ENCODE peak calls at places on chromosomes 11 and 22, in five cellular contexts. K is fibroblast of pulmonary artery, Q is GM20000, X is ovary, U is heart left ventricle. S is an unnamed sample.

GRCh38 chr11:19679952-19680823 is 32.4 kb upstream of the NAV2 start:
- DNase-seq in K (peak), Q (no peak), X (peak), U (peak), S (no peak)

GRCh38 chr11:2555376-2555775 is 110.6 kb downstream of the KCNQ1 start:
- DNase-seq in K (no peak), Q (no peak), X (peak), U (peak), S (no peak)

GRCh38 chr11:45105233-45105992 is 41.0 kb upstream of the PRDM11 start:
- DNase-seq in K (peak), Q (peak), X (peak), U (peak), S (peak)

GRCh38 chr11:97454988-97455387 is 1065.2 kb downstream of the JRKL start:
- DNase-seq in K (peak), Q (no peak), X (no peak), U (no peak), S (no peak)

GRCh38 chr11:124934862-124935547 is 842 bp downstream of the HEPACAM start:
- DNase-seq in K (peak), Q (no peak), X (no peak), U (no peak), S (no peak)

GRCh38 chr11:95435192-95435591 is 204.2 kb upstream of the SESN3 start:
- DNase-seq in K (no peak), Q (no peak), X (no peak), U (no peak), S (no peak)

GRCh38 chr11:28621648-28622215 is 513.5 kb downstream of the METTL15 start:
- DNase-seq in K (peak), Q (no peak), X (peak), U (no peak), S (no peak)

GRCh38 chr11:12949456-12949855 is 59.7 kb upstream of the RASSF10 start:
- DNase-seq in K (no peak), Q (no peak), X (no peak), U (no peak), S (no peak)

GRCh38 chr11:102625163-102625562 is at the start of gene MMP20:
- DNase-seq in K (no peak), Q (no peak), X (no peak), U (no peak), S (no peak)

GRCh38 chr11:61803889-61804647 is 11.4 kb downstream of the FEN1 start:
- DNase-seq in K (peak), Q (no peak), X (no peak), U (no peak), S (no peak)

GRCh38 chr11:133078591-133079179 is 453.6 kb downstream of the OPCML start:
- DNase-seq in K (peak), Q (peak), X (no peak), U (no peak), S (no peak)

GRCh38 chr11:45079943-45080719 is 66.3 kb upstream of the PRDM11 start:
- DNase-seq in K (no peak), Q (peak), X (no peak), U (peak), S (peak)

GRCh38 chr11:32526715-32527114 is 56.9 kb upstream of the EIF3M start:
- DNase-seq in K (no peak), Q (no peak), X (no peak), U (no peak), S (no peak)

GRCh38 chr22:33110562-33111163 is 52.5 kb upstream of the SYN3 start:
- DNase-seq in K (no peak), Q (no peak), X (no peak), U (no peak), S (no peak)

GRCh38 chr11:123080023-123080422 is 18.1 kb upstream of the HSPA8 start:
- DNase-seq in K (no peak), Q (no peak), X (no peak), U (no peak), S (no peak)

GRCh38 chr11:7527029-7527428 is 13.2 kb downstream of the PPFIBP2 start:
- DNase-seq in K (no peak), Q (no peak), X (no peak), U (no peak), S (no peak)

GRCh38 chr11:75579841-75580240 is 17.8 kb downstream of the SERPINH1 start:
- DNase-seq in K (no peak), Q (no peak), X (no peak), U (no peak), S (no peak)

GRCh38 chr11:75585271-75585670 is 23.2 kb downstream of the SERPINH1 start:
- DNase-seq in K (no peak), Q (no peak), X (no peak), U (no peak), S (no peak)

GRCh38 chr11:75582461-75582934 is 20.4 kb downstream of the SERPINH1 start:
- DNase-seq in K (no peak), Q (no peak), X (no peak), U (no peak), S (no peak)

GRCh38 chr11:75583710-75584658 is 21.9 kb downstream of the SERPINH1 start:
- DNase-seq in K (peak), Q (peak), X (peak), U (peak), S (no peak)

DNA sequence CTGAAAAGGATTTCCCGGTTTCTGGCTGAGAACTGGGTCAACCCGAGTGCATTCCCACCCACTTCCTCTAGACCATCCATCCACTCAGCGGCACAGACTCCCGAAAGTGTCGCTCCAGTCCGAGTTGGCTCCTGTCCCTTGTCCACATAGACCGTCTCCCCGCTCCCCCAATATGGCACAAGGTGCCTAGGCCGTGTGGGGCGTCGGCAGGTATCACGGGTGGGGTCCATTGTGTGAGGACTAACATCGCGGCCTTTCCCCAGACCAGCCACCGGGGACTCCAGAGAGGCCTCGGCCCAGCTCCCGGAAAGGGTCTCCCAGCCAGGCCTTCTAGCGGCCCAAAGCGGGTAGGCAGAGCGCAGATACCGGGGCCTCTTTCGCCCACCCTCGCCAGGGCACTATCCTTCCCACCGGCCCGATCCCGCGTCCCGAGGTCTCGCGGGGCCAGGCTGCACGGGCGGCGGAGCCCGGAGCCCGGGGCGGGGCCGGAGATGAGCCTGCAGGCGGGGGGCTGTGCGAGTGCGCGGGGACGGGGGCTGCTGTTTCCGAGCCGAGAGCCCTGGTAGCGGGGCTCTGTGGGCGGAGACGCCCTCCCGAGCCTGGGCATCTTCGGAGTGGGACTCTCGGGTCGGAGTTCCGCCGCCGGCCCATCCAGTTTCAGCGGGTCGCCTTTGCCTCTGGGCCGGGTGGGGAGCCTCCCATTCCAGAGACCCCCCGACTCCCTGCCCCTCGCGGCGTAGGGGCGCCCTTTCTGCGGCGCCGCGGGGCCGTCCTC is 21.1 kb downstream of the SERPINH1 start:
- DNase-seq in K (peak), Q (peak), X (peak), U (peak), S (peak)
- TF ChIP-seq CTCF in K (peak), Q (no peak), X (peak), U (peak), S (no peak)

GRCh38 chr11:121576531-121576930 is 123.8 kb upstream of the SORL1-AS1 start:
- DNase-seq in K (no peak), Q (no peak), X (no peak), U (no peak), S (no peak)
- TF ChIP-seq CTCF in K (no peak), Q (no peak), X (no peak), U (no peak), S (no peak)

GRCh38 chr22:48973694-48974041 is 854.0 kb downstream of the BRD1 start:
- DNase-seq in K (no peak), Q (no peak), X (no peak), U (no peak), S (no peak)

GRCh38 chr22:48972979-48973693 is 854.5 kb downstream of the BRD1 start:
- DNase-seq in K (no peak), Q (no peak), X (no peak), U (no peak), S (no peak)

DNA sequence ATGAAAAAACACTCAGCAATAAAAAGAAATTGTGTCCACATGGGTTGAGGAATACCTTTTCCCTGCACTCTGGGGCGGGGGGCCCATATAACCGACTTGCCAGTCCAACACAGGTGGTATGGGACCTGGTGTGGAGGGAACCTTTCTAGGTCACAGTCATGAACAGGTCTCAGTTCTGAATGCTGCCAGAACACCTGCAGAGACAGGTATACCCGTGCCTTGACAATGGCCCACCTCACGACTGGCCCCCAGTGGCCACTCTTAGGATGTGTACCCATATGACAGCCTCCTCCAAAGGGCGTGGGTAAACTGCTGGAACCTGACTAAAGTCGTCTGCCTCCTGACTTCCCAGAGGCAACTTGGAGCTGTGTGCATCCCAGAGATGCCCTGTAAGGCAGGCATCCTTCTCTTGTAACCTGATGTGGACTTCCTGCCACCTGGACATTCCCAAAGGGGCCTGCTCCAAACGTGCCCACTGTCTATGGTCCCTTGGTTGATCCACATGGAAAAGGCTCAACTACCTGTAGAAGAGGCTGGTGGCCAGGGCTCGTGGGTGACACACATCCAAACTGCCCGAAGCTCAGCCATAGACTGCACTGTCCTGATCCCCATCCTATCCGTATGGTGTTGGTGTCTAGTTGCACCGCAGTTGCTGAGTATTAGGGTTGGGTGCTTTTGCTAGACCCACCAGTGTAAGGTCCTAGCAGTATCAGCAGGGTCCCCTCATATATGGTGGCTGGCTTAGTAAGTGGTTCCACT is 859.3 kb downstream of the BRD1 start:
- DNase-seq in K (no peak), Q (no peak), X (no peak), U (no peak), S (peak)
- TF ChIP-seq CTCF in K (no peak), Q (peak), X (no peak), U (no peak), S (no peak)

GRCh38 chr11:34213366-34213765 is 107.9 kb downstream of the NAT10 start:
- DNase-seq in K (no peak), Q (no peak), X (no peak), U (no peak), S (no peak)

GRCh38 chr11:34208266-34209135 is 103.1 kb downstream of the NAT10 start:
- DNase-seq in K (peak), Q (no peak), X (no peak), U (no peak), S (no peak)

GRCh38 chr11:34206598-34207300 is 101.3 kb downstream of the NAT10 start:
- DNase-seq in K (no peak), Q (no peak), X (no peak), U (no peak), S (no peak)

GRCh38 chr11:34207487-34207886 is 102.1 kb downstream of the NAT10 start:
- DNase-seq in K (no peak), Q (no peak), X (no peak), U (no peak), S (no peak)

GRCh38 chr11:34209809-34210208 is 104.4 kb downstream of the NAT10 start:
- DNase-seq in K (no peak), Q (no peak), X (no peak), U (no peak), S (no peak)
- TF ChIP-seq CTCF in K (no peak), Q (no peak), X (no peak), U (no peak), S (no peak)

GRCh38 chr22:39856588-39856987 is 37.0 kb downstream of the ENTHD1 start:
- DNase-seq in K (no peak), Q (no peak), X (no peak), U (no peak), S (no peak)

GRCh38 chr22:39859903-39860588 is 33.5 kb downstream of the ENTHD1 start:
- DNase-seq in K (no peak), Q (peak), X (no peak), U (no peak), S (no peak)
- TF ChIP-seq CTCF in K (no peak), Q (no peak), X (no peak), U (no peak), S (no peak)

GRCh38 chr11:89420981-89421380 is 70.2 kb downstream of the NOX4 start:
- DNase-seq in K (no peak), Q (no peak), X (no peak), U (no peak), S (no peak)
- TF ChIP-seq CTCF in K (no peak), Q (no peak), X (no peak), U (no peak), S (no peak)

GRCh38 chr11:8794126-8794525 is 111.5 kb downstream of the RPL27A start:
- DNase-seq in K (no peak), Q (no peak), X (no peak), U (no peak), S (no peak)

GRCh38 chr11:8793114-8793777 is 110.7 kb downstream of the RPL27A start:
- DNase-seq in K (peak), Q (no peak), X (no peak), U (no peak), S (no peak)

GRCh38 chr11:8792636-8793035 is 110.0 kb downstream of the RPL27A start:
- DNase-seq in K (no peak), Q (no peak), X (no peak), U (no peak), S (no peak)

GRCh38 chr11:8796926-8797325 is 114.1 kb upstream of the AKIP1 start:
- DNase-seq in K (no peak), Q (no peak), X (no peak), U (no peak), S (no peak)

GRCh38 chr11:8794677-8795103 is 112.1 kb downstream of the RPL27A start:
- DNase-seq in K (no peak), Q (no peak), X (no peak), U (no peak), S (no peak)
- TF ChIP-seq CTCF in K (peak), Q (peak), X (no peak), U (peak), S (no peak)

GRCh38 chr11:113540416-113541330 is 65.5 kb upstream of the DRD2 start:
- DNase-seq in K (no peak), Q (no peak), X (no peak), U (no peak), S (no peak)
- TF ChIP-seq CTCF in K (no peak), Q (no peak), X (no peak), U (no peak), S (no peak)

GRCh38 chr22:19353363-19354131 is 62.0 kb upstream of the CLTCL1 start:
- DNase-seq in K (no peak), Q (no peak), X (no peak), U (no peak), S (no peak)
- TF ChIP-seq CTCF in K (no peak), Q (no peak), X (no peak), U (no peak), S (no peak)

DNA sequence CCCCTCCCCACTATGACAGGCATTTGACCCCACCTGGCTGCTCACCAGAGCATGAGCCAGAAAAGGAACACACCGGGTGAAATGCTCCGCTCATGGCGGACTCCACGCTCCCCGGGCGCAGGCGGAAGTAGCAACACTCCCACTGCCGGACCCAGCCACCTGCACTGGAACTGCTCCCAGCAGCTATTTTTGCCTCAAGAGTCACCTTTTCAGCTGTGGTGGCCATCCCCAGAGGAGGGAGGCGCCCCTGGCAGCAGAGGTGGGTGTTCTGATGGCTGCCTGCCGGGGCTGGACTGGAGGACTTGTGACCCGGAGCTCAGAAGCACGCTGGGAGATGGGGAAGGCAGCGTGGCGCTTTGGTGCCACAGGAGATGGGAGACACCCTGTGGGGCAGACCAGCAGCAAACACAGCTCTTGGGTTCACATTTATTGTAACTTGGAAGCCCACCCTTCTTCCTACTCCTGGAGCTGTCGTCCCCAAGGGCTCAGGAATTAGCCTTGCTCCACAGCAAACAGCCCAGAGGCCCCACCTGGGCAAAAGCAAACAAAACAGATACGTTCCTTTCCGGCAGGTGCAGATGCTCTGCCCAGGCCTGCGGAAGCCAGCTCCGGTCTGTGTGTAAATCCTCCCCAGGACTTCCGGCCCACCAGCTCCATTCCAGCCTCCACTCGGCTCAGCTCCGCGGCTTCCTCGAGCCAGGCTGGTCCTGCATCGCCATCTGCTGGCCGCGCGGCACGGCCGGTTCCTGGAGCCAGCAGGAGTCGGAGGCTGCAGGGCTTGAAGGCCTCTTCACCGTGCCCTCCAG is 3.7 kb downstream of the RPS19BP1 start:
- DNase-seq in K (peak), Q (peak), X (peak), U (peak), S (peak)
- TF ChIP-seq CTCF in K (no peak), Q (peak), X (peak), U (peak), S (peak)

S was measured in natural killer cell.